ENCODE peak calls at places on chromosome 21, in ten cellular contexts. E, M, Q, Z, U, L, N, O, R and G are unnamed samples.

GRCh38 chr21:42346866-42347600 is 3.8 kb downstream of the TFF2 start:
- DNase-seq in E (no peak), M (no peak), Q (no peak), Z (no peak), U (no peak), L (no peak), N (peak), O (no peak), R (no peak), G (no peak)

GRCh38 chr21:45830221-45830640 is 151.3 kb upstream of the COL6A1 start:
- DNase-seq in E (no peak), M (no peak), Q (no peak), Z (no peak), U (no peak), L (no peak), N (no peak), O (no peak), R (no peak), G (no peak)

GRCh38 chr21:36859744-36860501 is 106.5 kb downstream of the HLCS start:
- DNase-seq in E (peak), M (peak), Q (peak), Z (peak), U (peak), L (peak), N (peak), O (no peak), R (peak), G (peak)

GRCh38 chr21:41124626-41125240 is 43.2 kb upstream of the BACE2 start:
- DNase-seq in E (no peak), M (no peak), Q (no peak), Z (no peak), U (no peak), L (no peak), N (no peak), O (no peak), R (no peak), G (no peak)

GRCh38 chr21:28865488-28866186 is 127.0 kb downstream of the LTN1 start:
- DNase-seq in E (no peak), M (no peak), Q (no peak), Z (no peak), U (no peak), L (no peak), N (peak), O (no peak), R (no peak), G (no peak)

GRCh38 chr21:46667735-46668380 is 32.4 kb downstream of the PRMT2 start:
- DNase-seq in E (peak), M (peak), Q (no peak), Z (no peak), U (no peak), L (peak), N (no peak), O (no peak), R (peak), G (peak)

GRCh38 chr21:36422279-36423098 is 37.3 kb downstream of the CHAF1B start:
- DNase-seq in E (peak), M (peak), Q (no peak), Z (no peak), U (peak), L (peak), N (peak), O (no peak), R (peak), G (peak)

GRCh38 chr21:42851812-42852665 is 27.3 kb downstream of the WDR4 start:
- DNase-seq in E (no peak), M (no peak), Q (no peak), Z (no peak), U (no peak), L (no peak), N (no peak), O (no peak), R (no peak), G (no peak)

GRCh38 chr21:45334591-45335081 is 46.9 kb upstream of the POFUT2 start:
- DNase-seq in E (no peak), M (no peak), Q (no peak), Z (peak), U (no peak), L (no peak), N (no peak), O (no peak), R (no peak), G (no peak)

GRCh38 chr21:33586927-33587326 is 1.6 kb downstream of the DONSON start:
- DNase-seq in E (no peak), M (no peak), Q (no peak), Z (no peak), U (no peak), L (no peak), N (no peak), O (no peak), R (no peak), G (no peak)

GRCh38 chr21:33588485-33589335 is at the start of gene DONSON:
- DNase-seq in E (peak), M (peak), Q (peak), Z (peak), U (peak), L (peak), N (peak), O (peak), R (peak), G (peak)

GRCh38 chr21:33584455-33584854 is 4.0 kb downstream of the DONSON start:
- DNase-seq in E (no peak), M (no peak), Q (no peak), Z (no peak), U (no peak), L (no peak), N (no peak), O (no peak), R (no peak), G (no peak)

DNA sequence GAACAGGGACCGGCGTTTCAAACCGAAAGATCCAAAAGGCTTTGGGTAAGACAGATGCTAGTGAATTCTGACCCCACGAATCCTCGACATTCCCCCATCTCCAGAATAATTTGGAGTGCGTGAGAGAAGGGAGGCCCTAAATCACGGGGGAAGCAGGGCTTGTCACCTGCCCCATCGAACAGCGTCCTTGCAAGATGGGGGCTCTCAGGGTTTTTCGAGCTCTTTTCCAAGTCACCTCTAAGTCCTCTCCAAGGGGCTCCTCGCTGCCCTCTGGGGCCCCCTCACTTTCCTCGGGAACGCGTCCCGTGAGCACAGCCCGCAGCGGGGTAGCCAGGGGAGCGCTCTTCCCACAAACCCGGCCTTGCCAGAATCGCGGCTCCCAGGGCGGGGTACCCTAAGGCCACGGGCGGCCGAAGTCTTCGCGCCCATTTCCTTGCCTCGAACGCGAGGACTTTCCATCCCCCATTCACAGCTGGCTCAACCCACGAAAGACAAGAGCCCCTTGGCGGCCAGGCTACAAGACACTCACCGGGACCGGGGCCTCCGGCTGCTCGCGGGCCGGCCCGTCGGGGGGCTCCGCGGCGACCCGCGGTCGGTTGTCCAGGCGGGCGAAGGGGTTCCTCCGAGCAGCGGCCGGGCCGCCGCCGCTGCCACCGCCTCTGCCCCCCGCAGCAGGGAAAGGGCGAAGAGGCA is 546 bp downstream of the DONSON start:
- DNase-seq in E (peak), M (peak), Q (peak), Z (peak), U (peak), L (peak), N (peak), O (no peak), R (peak), G (peak)
- TF ChIP-seq CTCF in E (no peak), M (no peak), Q (no peak), Z (no peak), U (peak), L (peak), N (no peak), O (no peak), R (no peak), G (no peak)

DNA sequence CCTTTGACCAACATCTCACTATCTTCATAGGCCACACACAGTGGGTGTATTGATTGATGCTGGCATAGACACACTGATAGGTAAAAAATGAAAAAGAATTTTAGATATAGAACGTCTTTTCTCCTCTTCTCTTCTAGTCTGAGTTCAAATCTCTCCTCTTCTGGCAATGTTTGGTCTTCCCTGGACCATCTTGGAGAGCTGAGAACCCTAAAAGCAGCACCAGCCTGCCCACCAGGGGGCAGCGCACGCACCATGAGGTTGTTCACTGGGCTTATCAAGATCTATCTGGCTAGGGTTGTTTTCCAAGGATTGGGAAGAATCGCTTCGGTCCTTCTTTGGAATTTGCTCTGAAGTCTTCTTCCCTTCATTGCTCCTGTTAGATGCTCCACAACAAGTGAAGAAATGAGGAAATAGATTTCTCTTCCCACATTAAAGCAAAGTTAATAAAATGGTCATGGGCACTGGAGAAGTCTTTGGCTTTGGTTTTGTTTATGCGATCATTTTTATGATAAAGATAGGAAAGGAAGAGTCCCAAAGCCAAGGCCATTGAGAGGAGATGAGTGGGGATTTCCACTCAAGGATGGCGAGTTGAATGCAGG is 104.0 kb upstream of the OLIG2 start:
- DNase-seq in E (no peak), M (peak), Q (no peak), Z (no peak), U (peak), L (peak), N (no peak), O (peak), R (peak), G (peak)
- TF ChIP-seq CTCF in E (peak), M (peak), Q (peak), Z (no peak), U (peak), L (peak), N (peak), O (peak), R (peak), G (peak)

DNA sequence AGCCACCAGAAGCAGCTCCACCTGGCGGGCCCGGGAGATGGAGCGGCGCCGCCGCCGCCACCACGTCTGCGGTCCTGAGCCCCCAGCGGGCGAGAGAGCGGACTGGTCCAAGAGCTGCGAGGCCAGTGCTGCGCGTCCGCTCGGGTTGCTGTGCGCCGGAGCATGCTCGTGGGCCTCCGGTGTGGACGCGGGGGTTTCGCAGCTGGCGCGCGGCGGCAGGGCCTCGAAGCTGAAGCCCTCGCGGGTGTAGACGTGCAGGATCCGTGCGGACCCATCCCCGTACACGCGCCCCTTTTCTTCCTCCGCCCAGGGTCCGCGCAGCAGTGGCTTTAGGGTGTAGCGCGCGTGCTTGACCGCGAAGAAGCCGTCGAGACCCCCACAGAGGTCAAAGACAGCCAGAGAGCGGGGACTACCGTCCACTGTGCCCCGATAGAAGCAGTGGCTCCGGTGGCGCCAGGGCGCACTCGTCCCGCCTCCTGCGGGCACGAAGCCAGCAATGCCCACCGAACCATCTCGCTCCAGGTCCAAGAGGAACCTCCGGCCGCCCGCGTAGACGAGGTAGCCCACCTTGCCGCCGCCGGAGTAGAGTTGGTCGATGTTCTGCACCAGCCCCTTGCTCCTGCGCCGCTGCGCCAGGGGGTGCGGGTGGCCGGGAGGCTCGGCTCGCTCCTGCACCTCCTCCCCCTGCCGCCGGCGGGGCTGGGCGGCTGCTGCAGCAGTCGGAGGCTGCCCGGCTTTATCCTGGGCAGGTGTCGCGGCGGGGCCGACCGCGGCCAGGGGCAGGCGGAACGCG is 1.1 kb downstream of the ADAMTS5 start:
- DNase-seq in E (no peak), M (peak), Q (peak), Z (peak), U (no peak), L (no peak), N (peak), O (no peak), R (peak), G (no peak)
- TF ChIP-seq CTCF in E (no peak), M (no peak), Q (no peak), Z (no peak), U (no peak), L (peak), N (peak), O (no peak), R (peak), G (no peak)

DNA sequence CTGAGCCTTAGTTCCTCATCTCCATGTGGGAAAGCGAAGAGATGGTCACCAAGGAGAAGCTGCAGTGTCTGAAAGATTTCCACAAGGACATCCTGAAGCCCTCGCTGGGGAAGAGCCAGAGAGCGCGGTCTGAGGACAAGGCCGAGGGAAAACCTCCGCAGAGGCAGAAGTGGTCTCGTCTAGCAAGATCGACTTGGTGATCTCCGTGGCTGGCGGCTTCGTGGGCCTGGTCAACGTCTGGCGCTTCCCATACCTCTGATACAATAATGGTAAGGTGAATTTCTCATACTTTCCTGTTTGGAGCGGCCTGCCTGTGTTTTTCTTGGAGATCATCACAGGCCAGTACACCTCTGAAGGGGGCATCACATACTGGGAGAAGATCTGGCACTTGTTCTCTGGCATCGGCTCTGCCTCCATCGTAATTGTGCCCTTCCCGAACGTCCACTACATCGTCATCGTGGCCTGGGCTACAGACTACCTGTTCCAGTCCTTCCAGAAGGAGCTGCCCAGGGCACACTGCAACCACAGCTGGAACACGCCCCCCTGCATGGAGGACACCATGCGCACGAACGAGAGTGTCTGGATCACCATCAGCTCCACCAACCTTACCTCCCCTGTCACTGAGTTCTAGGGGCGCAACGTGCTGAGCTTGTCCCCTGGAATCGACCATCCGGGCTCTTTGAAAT is 841.1 kb upstream of the TMPRSS15 start:
- DNase-seq in E (no peak), M (no peak), Q (peak), Z (no peak), U (no peak), L (no peak), N (no peak), O (no peak), R (no peak), G (no peak)
- TF ChIP-seq CTCF in E (no peak), M (no peak), Q (no peak), Z (no peak), U (no peak), L (no peak), N (no peak), O (no peak), R (no peak), G (no peak)

DNA sequence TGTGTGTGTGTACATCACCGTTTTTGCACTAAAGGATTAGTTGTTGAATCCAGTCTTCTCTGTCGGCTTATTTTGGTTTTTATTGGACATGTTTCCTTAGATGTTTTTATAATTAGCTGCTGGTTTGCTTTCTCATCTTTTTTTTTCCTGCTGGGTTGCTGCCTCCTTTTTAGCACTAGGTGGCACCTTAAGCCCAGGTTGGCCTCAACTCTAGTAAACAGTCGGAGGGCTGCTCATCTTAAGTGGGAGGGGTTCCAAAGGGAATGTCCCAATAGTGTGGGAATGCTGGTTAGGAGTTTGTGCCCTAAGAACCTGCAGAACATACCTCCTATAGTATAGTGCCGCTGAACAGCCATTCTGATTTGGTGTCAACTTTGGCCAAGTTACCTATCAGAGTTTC is 570.1 kb upstream of the CXADR start:
- DNase-seq in E (no peak), M (no peak), Q (no peak), Z (no peak), U (no peak), L (peak), N (no peak), O (no peak), R (peak), G (no peak)
- TF ChIP-seq CTCF in E (no peak), M (no peak), Q (no peak), Z (no peak), U (peak), L (peak), N (peak), O (no peak), R (peak), G (no peak)

GRCh38 chr21:15061284-15061683 is 3.5 kb downstream of the NRIP1 start:
- DNase-seq in E (no peak), M (no peak), Q (no peak), Z (no peak), U (no peak), L (no peak), N (no peak), O (no peak), R (no peak), G (no peak)

GRCh38 chr21:15063821-15064575 is 802 bp downstream of the NRIP1 start:
- DNase-seq in E (peak), M (peak), Q (peak), Z (peak), U (no peak), L (peak), N (peak), O (no peak), R (no peak), G (peak)

GRCh38 chr21:15061747-15062146 is 3.1 kb downstream of the NRIP1 start:
- DNase-seq in E (no peak), M (no peak), Q (no peak), Z (no peak), U (no peak), L (no peak), N (no peak), O (no peak), R (no peak), G (no peak)

GRCh38 chr21:15063081-15063820 is 1.5 kb downstream of the NRIP1 start:
- DNase-seq in E (peak), M (peak), Q (no peak), Z (no peak), U (no peak), L (no peak), N (no peak), O (no peak), R (no peak), G (no peak)

DNA sequence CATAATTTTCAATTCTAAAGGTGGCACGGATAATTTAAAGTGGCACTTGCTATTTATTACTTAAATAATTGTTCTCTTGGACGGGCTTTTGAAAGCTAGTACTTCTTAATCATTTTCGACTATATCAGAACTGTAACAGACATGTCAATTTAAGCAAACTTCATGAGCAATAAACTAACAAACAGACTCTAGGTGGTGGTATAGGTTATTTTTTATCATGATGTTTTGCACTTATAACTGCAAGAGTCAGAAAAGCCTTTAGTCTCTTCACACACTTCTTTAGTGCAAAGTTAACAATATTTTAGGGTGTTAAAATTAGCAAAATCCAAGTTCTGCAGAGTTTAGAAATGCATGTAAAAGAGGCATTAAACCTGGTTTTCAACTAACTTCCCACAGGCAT is 2.2 kb downstream of the NRIP1 start:
- DNase-seq in E (peak), M (no peak), Q (no peak), Z (no peak), U (no peak), L (peak), N (no peak), O (no peak), R (peak), G (no peak)
- TF ChIP-seq CTCF in E (peak), M (peak), Q (no peak), Z (no peak), U (no peak), L (peak), N (peak), O (no peak), R (peak), G (peak)

GRCh38 chr21:20424943-20425342 is 573.3 kb upstream of the NCAM2 start:
- DNase-seq in E (no peak), M (no peak), Q (no peak), Z (no peak), U (no peak), L (no peak), N (no peak), O (no peak), R (no peak), G (no peak)
- TF ChIP-seq CTCF in E (no peak), M (no peak), Q (no peak), Z (no peak), U (no peak), L (no peak), N (no peak), O (no peak), R (no peak), G (no peak)

DNA sequence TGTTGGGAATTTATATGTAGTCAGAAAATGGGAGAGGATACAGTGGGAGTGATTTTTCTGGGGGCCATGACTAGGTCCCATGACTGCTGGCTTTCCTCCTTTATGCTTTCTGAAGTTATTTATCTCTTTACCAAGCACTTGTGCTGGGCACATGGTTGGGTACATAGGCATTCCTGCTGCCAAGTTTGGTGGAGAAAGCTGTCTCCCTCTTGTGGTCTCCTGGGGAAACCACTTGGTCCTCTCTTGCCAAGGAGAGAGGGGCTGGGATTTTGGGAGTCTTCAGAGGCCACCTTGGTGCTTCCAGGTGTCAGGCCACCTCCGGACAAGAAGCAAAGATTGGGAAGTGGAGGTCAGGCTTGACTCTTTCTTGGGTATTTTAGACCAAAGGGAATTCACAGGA is 120.2 kb upstream of the KCNE2 start:
- DNase-seq in E (peak), M (peak), Q (no peak), Z (no peak), U (peak), L (peak), N (peak), O (no peak), R (peak), G (no peak)
- TF ChIP-seq CTCF in E (no peak), M (peak), Q (peak), Z (no peak), U (peak), L (peak), N (peak), O (no peak), R (peak), G (peak)